ENCODE peak calls at places on chromosomes 5 and 9, in five cellular contexts. O, Y, R, H and N are unnamed samples. For H3K9me3, the result is how much of the 10 kb centered on the place peaks cover.

GRCh38 chr5:82662340-82662739 is 384.2 kb upstream of the RPS23 start:
- DNase-seq in O (no peak), Y (no peak), R (no peak), H (no peak), N (no peak)

GRCh38 chr9:136690841-136691261 is 3.6 kb upstream of the AGPAT2 start:
- DNase-seq in O (no peak), Y (peak), R (peak), H (peak), N (peak)

GRCh38 chr9:133086894-133087293 is 25.1 kb downstream of the CEL start:
- DNase-seq in O (no peak), Y (no peak), R (no peak), H (no peak), N (no peak)

GRCh38 chr5:122871669-122872068 is 26.3 kb downstream of the SNX24 start:
- DNase-seq in O (no peak), Y (no peak), R (no peak), H (no peak), N (no peak)

GRCh38 chr5:84564311-84564710 is 179.6 kb upstream of the EDIL3 start:
- DNase-seq in O (no peak), Y (no peak), R (no peak), H (no peak), N (no peak)

GRCh38 chr5:135426102-135427082 is 20.8 kb downstream of the DCANP1 start:
- DNase-seq in O (peak), Y (no peak), R (no peak), H (no peak), N (no peak)

GRCh38 chr5:154607746-154608145 is 129.7 kb upstream of the HAND1 start:
- DNase-seq in O (no peak), Y (no peak), R (no peak), H (no peak), N (no peak)

GRCh38 chr5:179176571-179177230 is 116.5 kb downstream of the ZNF354C start:
- DNase-seq in O (peak), Y (no peak), R (no peak), H (no peak), N (no peak)

GRCh38 chr9:69527454-69527853 is 144.7 kb downstream of the APBA1 start:
- DNase-seq in O (no peak), Y (no peak), R (no peak), H (no peak), N (no peak)

GRCh38 chr5:110105692-110106091 is 416.0 kb downstream of the MAN2A1 start:
- DNase-seq in O (no peak), Y (peak), R (peak), H (no peak), N (no peak)

GRCh38 chr9:115135786-115136185 is 17.8 kb upstream of the TNC start:
- DNase-seq in O (no peak), Y (no peak), R (no peak), H (no peak), N (no peak)

GRCh38 chr5:53095931-53096525 is 13.5 kb downstream of the MOCS2 start:
- DNase-seq in O (peak), Y (peak), R (peak), H (peak), N (peak)

GRCh38 chr9:133561976-133562554 is 27.6 kb downstream of the ADAMTSL2 start:
- DNase-seq in O (no peak), Y (no peak), R (no peak), H (no peak), N (peak)

GRCh38 chr5:83096660-83097334 is 19.4 kb downstream of the XRCC4 start:
- DNase-seq in O (no peak), Y (no peak), R (no peak), H (no peak), N (no peak)

GRCh38 chr5:54415896-54416640 is 39.4 kb upstream of the HSPB3 start:
- DNase-seq in O (no peak), Y (no peak), R (no peak), H (no peak), N (no peak)

GRCh38 chr9:77896269-77897245 is 135.1 kb downstream of the GNAQ start:
- DNase-seq in O (no peak), Y (no peak), R (no peak), H (no peak), N (no peak)

DNA sequence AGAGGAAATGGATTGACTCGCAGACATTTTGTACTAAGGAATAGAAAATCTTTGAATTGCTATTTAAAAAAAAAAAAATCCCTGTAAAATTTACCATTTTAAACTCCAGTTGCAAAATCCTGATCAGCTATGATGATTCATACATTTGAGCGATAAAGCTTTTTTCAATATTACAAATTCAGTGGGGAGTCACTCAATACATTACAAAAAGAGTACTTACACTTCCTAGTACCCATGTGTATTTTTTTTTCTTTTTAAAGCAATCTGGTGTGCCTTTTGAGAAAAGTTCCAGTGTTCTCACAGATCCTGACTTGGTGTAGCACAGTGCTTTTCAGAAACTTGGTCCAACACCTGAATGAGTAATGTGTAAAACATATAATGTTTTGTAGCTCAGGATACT is 54.3 kb downstream of the PIK3R1 start:
- DNase-seq in O (no peak), Y (no peak), R (no peak), H (no peak), N (no peak)
- TF ChIP-seq CTCF in O (no peak), Y (no peak), R (no peak), H (no peak), N (no peak)

DNA sequence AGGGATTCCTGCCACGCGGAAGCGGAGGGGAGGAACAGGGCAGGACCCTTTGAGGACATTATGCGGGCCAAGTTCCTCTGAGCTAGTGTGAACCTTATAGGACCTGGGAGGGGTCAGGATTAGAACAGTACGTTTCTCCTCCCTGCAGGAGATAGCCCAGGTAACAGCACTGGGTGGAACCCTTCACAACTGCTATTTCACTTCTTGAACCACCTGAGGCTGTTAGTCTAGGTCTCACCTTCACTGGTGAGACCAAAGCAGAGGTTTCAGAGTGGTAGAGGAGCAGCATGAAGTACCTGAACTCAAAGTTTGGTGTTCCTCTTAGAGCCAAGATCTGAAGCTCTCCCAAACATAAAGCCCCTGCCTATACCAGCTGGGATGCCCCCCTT is 832 bp downstream of the EIF4EBP3 start:
- DNase-seq in O (no peak), Y (no peak), R (peak), H (no peak), N (no peak)
- TF ChIP-seq POLR2A in O (no peak), Y (no peak), R (no peak), H (no peak), N (no peak)

DNA sequence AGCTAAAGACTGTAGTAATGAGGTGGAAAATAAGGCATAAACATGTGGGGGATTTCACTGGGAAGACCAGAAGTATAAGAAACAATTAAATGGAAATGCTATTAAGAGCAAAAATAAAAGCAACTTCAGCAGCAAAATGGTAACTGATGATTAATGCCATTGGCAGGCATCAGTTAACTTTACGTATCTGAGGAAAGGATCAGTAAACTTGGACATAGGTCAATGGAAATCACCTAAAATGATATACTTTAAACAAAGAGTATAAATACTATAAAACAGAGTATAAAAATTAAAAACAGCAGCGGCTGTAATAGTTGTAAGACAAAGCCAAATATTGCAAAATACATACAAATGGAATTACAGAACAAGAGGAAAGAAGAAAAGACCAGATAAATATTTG is 992.1 kb downstream of the DNAH5 start:
- DNase-seq in O (no peak), Y (no peak), R (no peak), H (no peak), N (no peak)
- H3K9me3 ChIP-seq in O (under half), Y (under half), R (under half), H (under half), N (under half)

GRCh38 chr5:1161832-1162229 is 39.6 kb upstream of the SLC6A19 start:
- DNase-seq in O (peak), Y (peak), R (peak), H (no peak), N (peak)

GRCh38 chr5:1159774-1160406 is 41.5 kb upstream of the SLC6A19 start:
- DNase-seq in O (no peak), Y (no peak), R (no peak), H (no peak), N (no peak)

GRCh38 chr5:1162276-1162675 is 39.1 kb upstream of the SLC6A19 start:
- DNase-seq in O (no peak), Y (no peak), R (no peak), H (no peak), N (peak)

GRCh38 chr5:1162729-1163128 is 38.7 kb upstream of the SLC6A19 start:
- DNase-seq in O (no peak), Y (no peak), R (no peak), H (no peak), N (no peak)

GRCh38 chr5:1161108-1161831 is 40.1 kb upstream of the SLC6A19 start:
- DNase-seq in O (peak), Y (peak), R (peak), H (no peak), N (no peak)
- TF ChIP-seq CTCF in O (no peak), Y (no peak), R (no peak), H (no peak), N (no peak)

GRCh38 chr9:127916665-127917581 is at the start of gene ST6GALNAC4:
- DNase-seq in O (peak), Y (peak), R (peak), H (peak), N (peak)
- TF ChIP-seq POLR2A in O (no peak), Y (peak), R (no peak), H (peak), N (no peak)